ENCODE peak calls at places on chromosomes 1 and 21, in ten cellular contexts. N, X, M, S, Q, R, E, L, Z and U are unnamed samples.

GRCh38 chr1:96445296-96445695 is 276.3 kb upstream of the PTBP2 start:
- DNase-seq in Q (no peak), X (no peak), S (no peak), Z (no peak), M (no peak), R (no peak), N (no peak), E (no peak), L (peak), U (no peak)

GRCh38 chr21:40270134-40270533 is 402.9 kb downstream of the PCP4 start:
- DNase-seq in E (no peak), Z (no peak), X (no peak), L (no peak), N (no peak), M (no peak), R (no peak), S (no peak), Q (no peak), U (no peak)

GRCh38 chr1:48115835-48116234 is 106.7 kb upstream of the SLC5A9 start:
- DNase-seq in M (no peak), R (peak), E (no peak), L (no peak), Q (no peak), N (no peak), S (no peak), X (no peak), Z (no peak), U (no peak)

GRCh38 chr1:23996700-23997229 is 16.6 kb upstream of the SRSF10 start:
- DNase-seq in E (no peak), N (no peak), L (no peak), S (no peak), Q (no peak), Z (no peak), R (no peak), X (no peak), M (no peak), U (no peak)

GRCh38 chr1:59994302-59995198 is 68.0 kb upstream of the CYP2J2 start:
- DNase-seq in Z (no peak), R (no peak), S (peak), L (peak), X (no peak), Q (peak), E (no peak), M (no peak), N (no peak), U (no peak)

GRCh38 chr1:228344631-228345072 is 62.0 kb downstream of the TRIM11 start:
- DNase-seq in M (no peak), Q (no peak), Z (peak), N (no peak), E (no peak), X (peak), S (no peak), L (no peak), R (peak), U (peak)

GRCh38 chr1:156086256-156086662 is 4.0 kb upstream of the MEX3A start:
- DNase-seq in Q (peak), R (peak), E (no peak), L (peak), X (peak), S (no peak), M (no peak), N (no peak), Z (no peak), U (no peak)

GRCh38 chr1:107195476-107195875 is 54.6 kb downstream of the NTNG1 start:
- DNase-seq in M (no peak), L (no peak), S (no peak), E (no peak), X (no peak), Z (no peak), R (peak), Q (no peak), N (no peak), U (no peak)

GRCh38 chr1:150579955-150580642 is 689 bp upstream of the MCL1 start:
- DNase-seq in Z (peak), N (no peak), M (no peak), S (no peak), L (no peak), R (no peak), E (no peak), Q (no peak), X (no peak), U (no peak)

GRCh38 chr1:11882814-11883538 is 24.2 kb upstream of the NPPB start:
- DNase-seq in N (no peak), R (peak), M (no peak), E (peak), S (peak), X (no peak), Q (no peak), L (no peak), Z (peak), U (no peak)

GRCh38 chr1:64969305-64970066 is 3.1 kb upstream of the JAK1 start:
- DNase-seq in X (no peak), L (peak), S (no peak), M (no peak), R (no peak), Q (no peak), N (no peak), Z (no peak), E (no peak), U (no peak)

GRCh38 chr1:177884499-177885021 is 85.3 kb downstream of the SEC16B start:
- DNase-seq in R (no peak), Q (no peak), Z (no peak), L (peak), E (no peak), S (no peak), N (no peak), X (no peak), M (no peak), U (no peak)

GRCh38 chr21:38716088-38716487 is 89.6 kb upstream of the ETS2 start:
- DNase-seq in L (no peak), Q (no peak), E (no peak), M (no peak), Z (no peak), X (no peak), N (no peak), R (no peak), S (no peak), U (no peak)

GRCh38 chr1:58456470-58456869 is 90.1 kb downstream of the OMA1 start:
- DNase-seq in M (no peak), X (no peak), Q (no peak), S (no peak), N (no peak), R (no peak), E (no peak), Z (no peak), L (peak), U (no peak)

GRCh38 chr1:19057784-19058475 is 101.5 kb upstream of the IFFO2 start:
- DNase-seq in Q (no peak), S (no peak), Z (no peak), X (no peak), R (no peak), N (no peak), E (no peak), M (no peak), L (no peak), U (no peak)

GRCh38 chr1:7690076-7690475 is 81.0 kb upstream of the VAMP3 start:
- DNase-seq in E (no peak), M (no peak), S (no peak), L (no peak), R (no peak), Z (no peak), Q (no peak), N (no peak), X (no peak), U (no peak)

GRCh38 chr1:169711469-169712308 is at the start of gene SELL:
- DNase-seq in N (peak), R (peak), M (peak), L (peak), X (peak), S (peak), Z (no peak), E (peak), Q (peak), U (peak)
- H3K4me3 ChIP-seq in N (peak), R (no peak), M (no peak), L (peak), X (peak), S (peak), Z (no peak), E (no peak), Q (peak), U (peak)

DNA sequence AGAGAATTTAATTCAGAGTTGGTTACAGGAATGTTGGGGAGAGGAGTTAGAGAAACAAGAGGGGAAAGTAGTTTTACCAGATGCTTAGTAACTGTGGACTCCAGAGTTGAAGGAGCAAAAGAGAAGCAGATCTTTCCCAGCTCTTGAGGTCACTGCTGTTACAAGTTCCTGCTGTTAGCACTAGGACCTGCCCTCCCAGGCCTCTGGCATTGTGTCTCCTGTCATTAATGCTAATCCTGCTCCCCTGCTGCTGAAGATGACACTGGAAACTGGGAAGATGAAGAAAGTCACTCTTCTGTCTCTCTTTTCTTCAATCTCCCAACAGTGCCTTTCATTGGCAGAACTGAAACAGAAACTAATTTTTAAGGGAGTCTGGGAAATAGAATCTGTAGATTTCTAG is 845.6 kb downstream of the ADGRL2 start:
- DNase-seq in M (no peak), X (no peak), Q (no peak), Z (no peak), N (no peak), E (no peak), R (no peak), S (no peak), L (no peak), U (no peak)
- TF ChIP-seq CTCF in M (no peak), X (no peak), Q (no peak), Z (no peak), N (no peak), E (no peak), R (no peak), S (no peak), L (no peak), U (no peak)

DNA sequence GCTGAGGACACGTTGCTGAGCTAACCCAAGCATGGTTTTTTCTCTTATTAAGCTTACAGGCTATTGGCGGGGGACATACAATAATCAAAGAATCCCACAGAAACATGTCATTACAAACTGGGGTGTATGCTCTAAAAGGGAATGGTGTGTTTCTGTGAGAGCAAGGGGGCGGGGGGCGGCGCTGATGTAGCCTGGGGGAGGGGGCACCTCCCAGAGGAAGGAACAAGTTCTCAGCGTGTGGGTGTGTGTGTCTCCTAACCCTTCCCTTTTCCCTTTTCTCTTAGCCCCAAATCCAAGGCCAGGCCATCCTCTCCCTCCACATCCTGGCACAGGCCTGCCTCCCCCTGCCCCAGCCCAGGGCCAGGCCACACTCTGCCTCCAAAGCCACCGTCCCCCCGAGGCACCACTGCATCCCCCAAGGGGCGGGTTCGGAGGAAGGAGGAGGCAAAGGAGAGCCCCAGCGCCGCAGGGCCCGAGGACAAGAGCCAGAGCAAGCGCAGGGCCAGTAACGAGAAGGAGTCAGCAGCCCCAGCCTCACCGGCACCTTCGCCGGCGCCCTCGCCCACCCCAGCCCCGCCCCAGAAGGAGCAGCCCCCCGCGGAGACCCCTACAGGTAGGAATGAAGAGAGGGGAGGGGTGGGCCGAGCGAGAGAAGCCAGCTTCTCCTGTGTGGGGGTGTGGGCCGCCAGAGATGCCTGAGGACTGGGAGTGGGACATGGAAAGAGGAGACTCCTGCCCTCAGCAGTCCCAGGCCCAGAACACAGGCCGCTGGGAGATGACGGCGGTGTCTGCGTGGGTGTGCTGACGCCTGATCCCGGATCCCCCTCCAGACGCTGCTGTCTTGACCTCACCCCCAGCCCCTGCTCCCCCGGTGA is 21.9 kb downstream of the MAP7D1 start:
- DNase-seq in S (no peak), Z (no peak), E (no peak), L (no peak), R (no peak), M (no peak), Q (no peak), N (no peak), X (no peak), U (no peak)
- H3K4me3 ChIP-seq in S (no peak), Z (no peak), E (peak), L (no peak), R (no peak), M (no peak), Q (no peak), N (no peak), X (no peak), U (no peak)

GRCh38 chr1:80441664-80442063 is 1359.1 kb upstream of the ADGRL2 start:
- DNase-seq in X (peak), S (no peak), M (no peak), R (no peak), L (no peak), Z (no peak), N (no peak), E (no peak), Q (no peak), U (no peak)
- TF ChIP-seq CTCF in X (no peak), S (no peak), M (no peak), R (peak), L (no peak), Z (no peak), N (no peak), E (no peak), Q (no peak), U (no peak)

GRCh38 chr1:223233410-223234163 is 90.5 kb upstream of the TLR5 start:
- DNase-seq in S (peak), Z (no peak), Q (peak), X (peak), N (peak), R (no peak), E (no peak), M (no peak), L (peak), U (no peak)
- H3K4me3 ChIP-seq in S (no peak), Z (no peak), Q (no peak), X (no peak), N (no peak), R (no peak), E (no peak), M (no peak), L (no peak), U (no peak)

DNA sequence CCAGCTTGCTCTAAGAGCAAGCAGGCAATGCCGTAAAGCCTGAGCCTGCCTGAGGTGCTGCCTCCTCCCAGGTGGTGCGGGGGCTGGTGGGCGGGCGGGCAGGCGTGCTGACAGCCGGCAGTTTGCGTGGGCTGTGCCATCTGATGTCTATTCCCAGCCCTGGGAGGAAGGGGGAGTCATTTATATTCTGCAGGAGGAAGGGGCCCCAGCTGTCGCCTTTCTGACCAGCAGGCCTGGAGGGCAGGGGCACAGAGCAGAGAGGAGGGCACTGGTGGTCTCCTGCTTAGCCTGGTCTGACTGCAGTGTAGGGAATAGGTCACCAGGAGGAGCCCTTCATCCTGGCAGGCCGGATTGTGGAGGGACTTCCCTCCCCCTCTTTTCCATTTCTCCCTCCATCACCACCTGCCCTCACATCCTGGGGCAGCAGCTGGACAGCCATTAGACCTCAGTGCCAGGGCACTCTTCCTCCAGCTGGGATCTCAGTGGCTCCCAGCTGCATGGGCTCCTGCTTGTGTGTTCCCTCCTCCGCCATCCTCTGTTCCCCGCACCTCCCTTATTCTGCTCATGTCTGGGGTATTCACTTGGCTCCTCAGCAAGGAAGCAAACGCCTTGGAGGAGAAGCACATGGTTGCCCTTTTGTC is 4.4 kb downstream of the CYB561D1 start:
- DNase-seq in X (peak), Q (peak), R (no peak), L (no peak), M (no peak), E (no peak), Z (no peak), S (no peak), N (no peak), U (no peak)
- TF ChIP-seq CTCF in X (peak), Q (peak), R (no peak), L (peak), M (peak), E (no peak), Z (peak), S (peak), N (peak), U (peak)

GRCh38 chr1:21335088-21335678 is 44.9 kb upstream of the ECE1 start:
- DNase-seq in M (no peak), S (no peak), L (no peak), Q (no peak), Z (no peak), R (no peak), E (no peak), N (no peak), X (no peak), U (no peak)
- H3K4me3 ChIP-seq in M (no peak), S (peak), L (peak), Q (peak), Z (no peak), R (no peak), E (no peak), N (peak), X (no peak), U (peak)

GRCh38 chr1:213286235-213286634 is 235.2 kb downstream of the RPS6KC1 start:
- DNase-seq in M (no peak), S (no peak), E (no peak), Q (no peak), N (no peak), Z (no peak), R (no peak), L (no peak), X (no peak), U (no peak)
- TF ChIP-seq CTCF in M (no peak), S (no peak), E (no peak), Q (peak), N (no peak), Z (no peak), R (peak), L (peak), X (no peak), U (peak)